ENCODE peak calls at places on chromosomes 6 and 20, in eight cellular contexts. One of them, this sample, is unnamed.

GRCh38 chr20:62808211-62808865 is 3.7 kb downstream of the OGFR start:
- DNase-seq in NCI-H1105 treated with DMSO at 0.1 percent for 48 hours: peak; percentile 31
- DNase-seq in RWPE1: peak; percentile 84
- DNase-seq in left ventricle myocardium inferior: peak; percentile 73
- DNase-seq in stimulated activated CD8-positive, alpha-beta memory T cell treated with anti-CD3 and anti-CD28 coated beads, Interleukin-2, amount 100 ng/mL, for 48 hours: peak; percentile 66
- DNase-seq in PC-9: peak; percentile 68
- DNase-seq in bronchial epithelial cell: peak; percentile 25
- DNase-seq in non-pigmented ciliary epithelial cell: no peak
- DNase-seq in this sample: peak; percentile 92

GRCh38 chr6:157605484-157605883 is 217.6 kb upstream of the SNX9 start:
- DNase-seq in NCI-H1105 treated with DMSO at 0.1 percent for 48 hours: no peak
- DNase-seq in bronchial epithelial cell: no peak
- DNase-seq in non-pigmented ciliary epithelial cell: no peak
- DNase-seq in stimulated activated CD8-positive, alpha-beta memory T cell treated with anti-CD3 and anti-CD28 coated beads, Interleukin-2, amount 100 ng/mL, for 48 hours: no peak
- DNase-seq in left ventricle myocardium inferior: no peak
- DNase-seq in PC-9: no peak
- DNase-seq in RWPE1: no peak
- DNase-seq in this sample: peak; percentile 50

GRCh38 chr6:136788069-136788902 is 4.0 kb downstream of the MAP3K5 start:
- DNase-seq in NCI-H1105 treated with DMSO at 0.1 percent for 48 hours: no peak
- DNase-seq in non-pigmented ciliary epithelial cell: no peak
- DNase-seq in PC-9: no peak
- DNase-seq in bronchial epithelial cell: peak; percentile 83
- DNase-seq in stimulated activated CD8-positive, alpha-beta memory T cell treated with anti-CD3 and anti-CD28 coated beads, Interleukin-2, amount 100 ng/mL, for 48 hours: no peak
- DNase-seq in left ventricle myocardium inferior: no peak
- DNase-seq in RWPE1: no peak
- DNase-seq in this sample: no peak

GRCh38 chr20:63740070-63740500 is 509 bp downstream of the SLC2A4RG start:
- DNase-seq in PC-9: peak; percentile 55
- DNase-seq in non-pigmented ciliary epithelial cell: no peak
- DNase-seq in stimulated activated CD8-positive, alpha-beta memory T cell treated with anti-CD3 and anti-CD28 coated beads, Interleukin-2, amount 100 ng/mL, for 48 hours: no peak
- DNase-seq in NCI-H1105 treated with DMSO at 0.1 percent for 48 hours: no peak
- DNase-seq in RWPE1: peak; percentile 68
- DNase-seq in left ventricle myocardium inferior: peak; percentile 55
- DNase-seq in bronchial epithelial cell: no peak
- DNase-seq in this sample: no peak

GRCh38 chr20:50837532-50838321 is 42.9 kb downstream of the BCAS4 start:
- DNase-seq in PC-9: no peak
- DNase-seq in RWPE1: peak; percentile 61
- DNase-seq in NCI-H1105 treated with DMSO at 0.1 percent for 48 hours: no peak
- DNase-seq in left ventricle myocardium inferior: peak; percentile 34
- DNase-seq in bronchial epithelial cell: peak; percentile 58
- DNase-seq in stimulated activated CD8-positive, alpha-beta memory T cell treated with anti-CD3 and anti-CD28 coated beads, Interleukin-2, amount 100 ng/mL, for 48 hours: no peak
- DNase-seq in non-pigmented ciliary epithelial cell: peak; percentile 41
- DNase-seq in this sample: no peak

GRCh38 chr20:16491277-16491912 is 81.9 kb downstream of the KIF16B start:
- DNase-seq in NCI-H1105 treated with DMSO at 0.1 percent for 48 hours: no peak
- DNase-seq in left ventricle myocardium inferior: no peak
- DNase-seq in non-pigmented ciliary epithelial cell: no peak
- DNase-seq in bronchial epithelial cell: no peak
- DNase-seq in RWPE1: no peak
- DNase-seq in PC-9: no peak
- DNase-seq in stimulated activated CD8-positive, alpha-beta memory T cell treated with anti-CD3 and anti-CD28 coated beads, Interleukin-2, amount 100 ng/mL, for 48 hours: no peak
- DNase-seq in this sample: no peak

GRCh38 chr6:142954844-142955243 is 9.9 kb upstream of the HIVEP2 start:
- DNase-seq in stimulated activated CD8-positive, alpha-beta memory T cell treated with anti-CD3 and anti-CD28 coated beads, Interleukin-2, amount 100 ng/mL, for 48 hours: no peak
- DNase-seq in RWPE1: no peak
- DNase-seq in PC-9: no peak
- DNase-seq in left ventricle myocardium inferior: no peak
- DNase-seq in bronchial epithelial cell: no peak
- DNase-seq in non-pigmented ciliary epithelial cell: no peak
- DNase-seq in NCI-H1105 treated with DMSO at 0.1 percent for 48 hours: no peak
- DNase-seq in this sample: no peak

GRCh38 chr6:11813585-11813984 is 35.0 kb upstream of the ADTRP start:
- DNase-seq in RWPE1: no peak
- DNase-seq in non-pigmented ciliary epithelial cell: no peak
- DNase-seq in left ventricle myocardium inferior: no peak
- DNase-seq in bronchial epithelial cell: no peak
- DNase-seq in stimulated activated CD8-positive, alpha-beta memory T cell treated with anti-CD3 and anti-CD28 coated beads, Interleukin-2, amount 100 ng/mL, for 48 hours: no peak
- DNase-seq in NCI-H1105 treated with DMSO at 0.1 percent for 48 hours: no peak
- DNase-seq in PC-9: no peak
- DNase-seq in this sample: no peak

GRCh38 chr6:142935553-142936517 is 9.1 kb downstream of the HIVEP2 start:
- DNase-seq in bronchial epithelial cell: no peak
- DNase-seq in PC-9: no peak
- DNase-seq in RWPE1: no peak
- DNase-seq in stimulated activated CD8-positive, alpha-beta memory T cell treated with anti-CD3 and anti-CD28 coated beads, Interleukin-2, amount 100 ng/mL, for 48 hours: no peak
- DNase-seq in NCI-H1105 treated with DMSO at 0.1 percent for 48 hours: no peak
- DNase-seq in left ventricle myocardium inferior: no peak
- DNase-seq in non-pigmented ciliary epithelial cell: no peak
- DNase-seq in this sample: no peak

GRCh38 chr20:49219091-49219923 is at the start of gene DDX27:
- DNase-seq in stimulated activated CD8-positive, alpha-beta memory T cell treated with anti-CD3 and anti-CD28 coated beads, Interleukin-2, amount 100 ng/mL, for 48 hours: peak; percentile 90
- DNase-seq in non-pigmented ciliary epithelial cell: peak; percentile 93
- DNase-seq in RWPE1: peak; percentile 99
- DNase-seq in NCI-H1105 treated with DMSO at 0.1 percent for 48 hours: peak; percentile 97
- DNase-seq in left ventricle myocardium inferior: peak; percentile 96
- DNase-seq in bronchial epithelial cell: peak; percentile 94
- DNase-seq in PC-9: peak; percentile 98
- DNase-seq in this sample: peak; percentile 99

GRCh38 chr6:16332175-16332542 is 93.8 kb downstream of the GMPR start:
- DNase-seq in bronchial epithelial cell: peak; percentile 53
- DNase-seq in NCI-H1105 treated with DMSO at 0.1 percent for 48 hours: peak; percentile 67
- DNase-seq in left ventricle myocardium inferior: peak; percentile 75
- DNase-seq in RWPE1: peak; percentile 67
- DNase-seq in PC-9: peak; percentile 76
- DNase-seq in non-pigmented ciliary epithelial cell: no peak
- DNase-seq in stimulated activated CD8-positive, alpha-beta memory T cell treated with anti-CD3 and anti-CD28 coated beads, Interleukin-2, amount 100 ng/mL, for 48 hours: peak; percentile 62
- DNase-seq in this sample: peak; percentile 90

GRCh38 chr20:23063573-23063972 is 14.1 kb upstream of the THBD start:
- DNase-seq in NCI-H1105 treated with DMSO at 0.1 percent for 48 hours: no peak
- DNase-seq in non-pigmented ciliary epithelial cell: no peak
- DNase-seq in left ventricle myocardium inferior: no peak
- DNase-seq in stimulated activated CD8-positive, alpha-beta memory T cell treated with anti-CD3 and anti-CD28 coated beads, Interleukin-2, amount 100 ng/mL, for 48 hours: no peak
- DNase-seq in PC-9: no peak
- DNase-seq in RWPE1: no peak
- DNase-seq in bronchial epithelial cell: no peak
- DNase-seq in this sample: no peak

GRCh38 chr6:36755435-36756348 is 58.1 kb downstream of the RAB44 start:
- DNase-seq in NCI-H1105 treated with DMSO at 0.1 percent for 48 hours: no peak
- DNase-seq in PC-9: no peak
- DNase-seq in RWPE1: peak; percentile 49
- DNase-seq in left ventricle myocardium inferior: no peak
- DNase-seq in stimulated activated CD8-positive, alpha-beta memory T cell treated with anti-CD3 and anti-CD28 coated beads, Interleukin-2, amount 100 ng/mL, for 48 hours: peak; percentile 30
- DNase-seq in non-pigmented ciliary epithelial cell: no peak
- DNase-seq in bronchial epithelial cell: peak; percentile 86
- DNase-seq in this sample: no peak

GRCh38 chr20:48682529-48683385 is 145.0 kb downstream of the PREX1 start:
- DNase-seq in PC-9: peak; percentile 75
- DNase-seq in NCI-H1105 treated with DMSO at 0.1 percent for 48 hours: peak; percentile 98
- DNase-seq in stimulated activated CD8-positive, alpha-beta memory T cell treated with anti-CD3 and anti-CD28 coated beads, Interleukin-2, amount 100 ng/mL, for 48 hours: no peak
- DNase-seq in bronchial epithelial cell: peak; percentile 17
- DNase-seq in left ventricle myocardium inferior: peak; percentile 89
- DNase-seq in non-pigmented ciliary epithelial cell: peak; percentile 81
- DNase-seq in RWPE1: peak; percentile 84
- DNase-seq in this sample: no peak